ENCODE peak calls at places on chromosome 5, in five cellular contexts. L is nephron progenitor cell, T is uterus, Y is Calu3, Z is GM06990. C is an unnamed sample.

GRCh38 chr5:85967681-85968080 is 650.1 kb upstream of the COX7C start:
- DNase-seq in Y (no peak), T (no peak), L (no peak), Z (no peak), C (no peak)

GRCh38 chr5:78552729-78553341 is 95.7 kb downstream of the LHFPL2 start:
- DNase-seq in Y (no peak), Z (no peak), L (no peak), T (no peak), C (no peak)

GRCh38 chr5:141664733-141665461 is 13.7 kb upstream of the FCHSD1 start:
- DNase-seq in Y (peak), Z (peak), L (peak), T (peak), C (peak)

GRCh38 chr5:157767674-157768073 is 24.2 kb downstream of the LSM11 start:
- DNase-seq in Y (no peak), L (no peak), T (no peak), Z (no peak), C (no peak)

GRCh38 chr5:123951204-123951977 is 439.4 kb downstream of the CSNK1G3 start:
- DNase-seq in L (no peak), T (no peak), Z (no peak), Y (peak), C (no peak)

GRCh38 chr5:94072116-94072515 is 330.7 kb upstream of the POU5F2 start:
- DNase-seq in Y (no peak), L (no peak), T (no peak), Z (no peak), C (no peak)

GRCh38 chr5:38673671-38674071 is 117.2 kb upstream of the LIFR start:
- DNase-seq in L (no peak), T (no peak), Z (peak), Y (no peak), C (no peak)

GRCh38 chr5:124446125-124446524 is 300.3 kb downstream of the ZNF608 start:
- DNase-seq in Z (no peak), L (peak), T (no peak), Y (no peak), C (no peak)

GRCh38 chr5:159735036-159735435 is 181.2 kb upstream of the ADRA1B start:
- DNase-seq in T (no peak), Z (no peak), Y (no peak), L (no peak), C (no peak)

GRCh38 chr5:56591081-56591480 is 224.3 kb upstream of the MAP3K1 start:
- DNase-seq in Z (no peak), L (no peak), T (no peak), Y (no peak), C (no peak)

GRCh38 chr5:125179617-125180016 is 433.2 kb upstream of the ZNF608 start:
- DNase-seq in T (no peak), Z (no peak), Y (no peak), L (no peak), C (no peak)

GRCh38 chr5:127084656-127085055 is 11.4 kb upstream of the C5orf63 start:
- DNase-seq in L (no peak), Z (no peak), Y (no peak), T (no peak), C (no peak)

GRCh38 chr5:158317507-158317906 is 458.6 kb upstream of the CLINT1 start:
- DNase-seq in T (no peak), Z (no peak), L (no peak), Y (no peak), C (no peak)

GRCh38 chr5:1282139-1282992 is 12.5 kb downstream of the TERT start:
- DNase-seq in T (no peak), Y (no peak), L (no peak), Z (no peak), C (no peak)

GRCh38 chr5:26719824-26720223 is 318.6 kb downstream of the CDH9 start:
- DNase-seq in Z (no peak), L (no peak), Y (no peak), T (no peak), C (no peak)

GRCh38 chr5:135484563-135485157 is 32.5 kb upstream of the TIFAB start:
- DNase-seq in L (no peak), Y (no peak), Z (no peak), T (no peak), C (no peak)

GRCh38 chr5:73150872-73151271 is 22.1 kb upstream of the TMEM174 start:
- DNase-seq in Y (no peak), T (no peak), Z (no peak), L (no peak), C (no peak)

GRCh38 chr5:112861638-112861985 is 525 bp downstream of the SRP19 start:
- DNase-seq in T (no peak), Y (no peak), L (no peak), Z (no peak), C (no peak)
- TF ChIP-seq CTCF in T (no peak), Y (no peak), L (no peak), Z (no peak), C (no peak)

DNA sequence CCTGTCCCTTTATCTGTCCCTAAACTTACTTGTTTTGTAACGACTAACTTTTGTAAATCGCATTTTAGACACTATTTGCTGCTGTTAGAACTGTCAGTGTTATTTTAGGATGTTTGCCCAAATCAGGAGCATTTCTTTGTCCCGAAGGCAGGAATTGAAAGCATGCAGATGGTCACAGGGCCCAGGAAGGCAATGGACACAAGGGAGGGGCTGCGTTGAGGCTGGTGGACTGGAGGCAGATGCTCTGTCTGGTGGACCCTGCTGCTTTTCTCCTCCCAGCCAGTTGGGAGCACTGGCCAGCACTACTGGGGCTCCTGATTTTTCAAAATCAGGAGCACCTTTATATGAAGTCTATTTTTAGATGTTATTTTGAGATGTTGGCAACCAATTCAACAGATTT is 31.7 kb downstream of the DOCK2 start:
- DNase-seq in Y (no peak), L (no peak), T (no peak), Z (no peak), C (peak)
- TF ChIP-seq CTCF in Y (no peak), L (no peak), T (no peak), Z (no peak), C (no peak)

GRCh38 chr5:149317281-149318048 is 27.8 kb upstream of the GRPEL2 start:
- DNase-seq in Y (peak), Z (no peak), T (no peak), L (no peak), C (no peak)
- TF ChIP-seq CTCF in Y (peak), Z (peak), T (peak), L (peak), C (peak)

GRCh38 chr5:132489871-132490483 is 596 bp downstream of the IRF1 start:
- DNase-seq in Z (no peak), T (peak), L (no peak), Y (no peak), C (no peak)
- TF ChIP-seq CTCF in Z (peak), T (peak), L (no peak), Y (peak), C (no peak)

GRCh38 chr5:171852255-171852681 is 66.7 kb downstream of the SMIM23 start:
- DNase-seq in Y (no peak), Z (no peak), T (no peak), L (no peak), C (no peak)

GRCh38 chr5:171848911-171849520 is 63.4 kb downstream of the SMIM23 start:
- DNase-seq in L (no peak), Z (no peak), T (no peak), Y (no peak), C (no peak)

GRCh38 chr5:171849585-171850353 is 64.2 kb downstream of the SMIM23 start:
- DNase-seq in Z (no peak), T (no peak), L (no peak), Y (no peak), C (no peak)

GRCh38 chr5:171851251-171851650 is 65.6 kb downstream of the SMIM23 start:
- DNase-seq in Z (no peak), L (no peak), T (no peak), Y (no peak), C (no peak)

DNA sequence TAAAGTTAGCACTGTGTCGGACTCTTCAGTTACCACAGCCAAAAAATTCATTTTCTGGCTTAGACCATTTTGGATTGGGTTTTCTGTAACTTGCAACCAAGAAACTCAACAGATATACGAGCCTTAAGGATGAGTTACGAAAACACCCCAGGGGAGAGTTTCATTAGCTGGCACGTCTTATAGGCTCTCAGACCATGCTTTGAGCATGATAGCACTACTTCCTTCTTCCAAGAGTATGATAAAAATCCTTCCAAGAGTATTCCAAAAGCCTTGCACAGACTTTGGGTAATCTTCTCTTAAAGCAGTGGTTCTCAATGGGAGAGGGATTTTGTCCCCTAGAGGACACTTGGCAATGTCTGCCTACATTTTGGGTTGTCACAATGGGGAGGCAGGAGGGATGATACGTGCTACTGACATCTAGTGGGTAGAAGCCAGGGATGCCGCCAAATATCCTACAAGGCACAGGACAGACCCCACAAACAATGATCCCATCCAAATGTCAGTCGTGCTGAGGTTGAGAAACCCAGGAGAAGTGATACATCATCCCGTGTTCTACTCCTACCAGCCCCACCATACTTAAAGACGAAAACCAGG is 64.8 kb downstream of the SMIM23 start:
- DNase-seq in Y (no peak), L (peak), Z (no peak), T (peak), C (peak)
- TF ChIP-seq CTCF in Y (no peak), L (peak), Z (peak), T (no peak), C (no peak)